ENCODE peak calls at places on chromosomes 6 and 20, in seven cellular contexts. G is CD8-positive, alpha-beta memory T cell; Q is IMR-90; U is cardiac muscle cell; H is colonic mucosa; E is breast epithelium; A is heart left ventricle. V is an unnamed sample.

GRCh38 chr6:130018830-130019795 is 732 bp downstream of the L3MBTL3 start:
- DNase-seq in G (peak; percentile 64), Q (peak; percentile 37), U (peak; percentile 51), H (peak; percentile 55), E (no peak), A (peak; percentile 43), V (peak; percentile 18)

GRCh38 chr6:39962831-39963230 is 28.6 kb upstream of the MOCS1 start:
- DNase-seq in G (no peak), Q (peak; percentile 70), U (no peak), H (no peak), E (no peak), A (no peak), V (no peak)

GRCh38 chr6:27333642-27334040 is 21.6 kb upstream of the POM121L2 start:
- DNase-seq in G (no peak), Q (no peak), U (no peak), H (no peak), E (no peak), A (no peak), V (no peak)

GRCh38 chr6:99885051-99885450 is 109.0 kb downstream of the MCHR2 start:
- DNase-seq in G (no peak), Q (no peak), U (no peak), H (no peak), E (no peak), A (no peak), V (no peak)

GRCh38 chr20:46990017-46990810 is 95.6 kb downstream of the EYA2 start:
- DNase-seq in G (no peak), Q (no peak), U (no peak), H (peak; percentile 40), E (peak; percentile 82), A (no peak), V (no peak)

GRCh38 chr6:159256128-159256527 is 86.9 kb downstream of the FNDC1 start:
- DNase-seq in G (no peak), Q (no peak), U (no peak), H (no peak), E (no peak), A (no peak), V (no peak)

GRCh38 chr6:71889366-71889765 is 3.0 kb downstream of the RIMS1 start:
- DNase-seq in G (no peak), Q (no peak), U (no peak), H (no peak), E (no peak), A (no peak), V (no peak)

GRCh38 chr20:58553166-58553696 is 38.0 kb upstream of the APCDD1L start:
- DNase-seq in G (no peak), Q (no peak), U (no peak), H (no peak), E (no peak), A (no peak), V (no peak)

GRCh38 chr6:143027058-143027457 is 33.6 kb upstream of the AIG1 start:
- DNase-seq in G (peak; percentile 51), Q (peak; percentile 24), U (peak; percentile 56), H (peak; percentile 33), E (no peak), A (peak; percentile 36), V (peak; percentile 47)

GRCh38 chr6:162017551-162017950 is 710.0 kb downstream of the PRKN start:
- DNase-seq in G (no peak), Q (no peak), U (no peak), H (no peak), E (no peak), A (no peak), V (no peak)

GRCh38 chr6:106512048-106512957 is 117.0 kb downstream of the RTN4IP1 start:
- DNase-seq in G (peak; percentile 88), Q (no peak), U (peak; percentile 44), H (peak; percentile 89), E (peak; percentile 44), A (peak; percentile 79), V (peak; percentile 71)

GRCh38 chr6:116562614-116563013 is 8.7 kb upstream of the RWDD1 start:
- DNase-seq in G (no peak), Q (no peak), U (peak; percentile 77), H (no peak), E (no peak), A (no peak), V (no peak)

GRCh38 chr6:117280922-117281321 is 15.6 kb downstream of the VGLL2 start:
- DNase-seq in G (no peak), Q (no peak), U (no peak), H (no peak), E (no peak), A (no peak), V (no peak)

GRCh38 chr20:840858-841567 is 7.5 kb downstream of the FAM110A start:
- DNase-seq in G (peak; percentile 54), Q (no peak), U (no peak), H (peak; percentile 76), E (peak; percentile 61), A (no peak), V (no peak)

GRCh38 chr6:128057541-128058335 is 156.9 kb upstream of the THEMIS start:
- DNase-seq in G (no peak), Q (peak; percentile 61), U (no peak), H (no peak), E (no peak), A (no peak), V (no peak)

GRCh38 chr6:158213925-158214674 is 46.0 kb downstream of the GTF2H5 start:
- DNase-seq in G (peak; percentile 59), Q (peak; percentile 83), U (peak; percentile 91), H (peak; percentile 71), E (no peak), A (peak; percentile 46), V (peak; percentile 57)

GRCh38 chr6:34573567-34574183 is 17.5 kb upstream of the SPDEF start:
- DNase-seq in G (no peak), Q (no peak), U (no peak), H (peak; percentile 57), E (no peak), A (no peak), V (no peak)

GRCh38 chr20:11786108-11786507 is 131.6 kb upstream of the BTBD3 start:
- DNase-seq in G (no peak), Q (no peak), U (no peak), H (no peak), E (no peak), A (no peak), V (no peak)

GRCh38 chr6:308307-308706 is 16.0 kb downstream of the DUSP22 start:
- DNase-seq in G (no peak), Q (no peak), U (no peak), H (no peak), E (no peak), A (no peak), V (no peak)
- H3K9me3 ChIP-seq in G (no peaks in the 10 kb centered on the region), Q (peaks cover 5% of the 10 kb centered on the region), U (peaks cover 4% of the 10 kb centered on the region), H (no peaks in the 10 kb centered on the region), E (no peaks in the 10 kb centered on the region), A (no peaks in the 10 kb centered on the region), V (no peaks in the 10 kb centered on the region)

GRCh38 chr6:170294813-170295518 is 4.1 kb upstream of the DLL1 start:
- DNase-seq in G (no peak), Q (no peak), U (no peak), H (no peak), E (no peak), A (peak; percentile 24), V (no peak)
- H3K4me3 ChIP-seq in G (peak overlapping the region; percentile 51), Q (peak overlapping the region; percentile 49), U (peak overlapping the region; percentile 38), H (peak overlapping the region; percentile 45), E (peak overlapping the region; percentile 78), A (peak overlapping the region; percentile 59), V (peak overlapping the region; percentile 58)

GRCh38 chr6:157079774-157080173 is 243.5 kb downstream of the TMEM242 start:
- DNase-seq in G (no peak), Q (no peak), U (no peak), H (no peak), E (no peak), A (no peak), V (no peak)
- H3K9me3 ChIP-seq in G (no peaks in the 10 kb centered on the region), Q (no peaks in the 10 kb centered on the region), U (no peaks in the 10 kb centered on the region), H (no peaks in the 10 kb centered on the region), E (no peaks in the 10 kb centered on the region), A (no peaks in the 10 kb centered on the region), V (no peaks in the 10 kb centered on the region)

DNA sequence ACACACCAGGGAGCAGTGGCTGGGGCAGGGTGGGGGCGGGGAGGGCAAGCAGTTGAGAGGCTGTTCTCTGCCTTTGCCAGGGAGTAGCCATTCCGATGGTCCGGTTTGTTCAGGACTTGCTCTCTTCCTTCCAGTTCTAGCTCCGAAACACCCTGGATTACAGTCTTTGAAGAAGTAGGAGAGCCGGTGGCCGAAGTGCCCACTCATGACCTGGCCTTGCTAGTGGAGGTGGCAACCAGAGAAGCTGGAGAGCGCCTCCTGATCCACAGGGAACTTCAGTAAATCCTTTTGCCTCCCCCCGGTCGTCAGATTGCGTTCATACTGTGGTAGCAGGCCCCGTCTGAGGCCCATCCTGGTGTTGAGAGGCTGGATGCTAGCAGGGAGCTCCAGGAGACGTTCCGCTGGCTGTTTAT is 92.8 kb downstream of the ARID1B start:
- DNase-seq in G (no peak), Q (no peak), U (no peak), H (no peak), E (no peak), A (no peak), V (no peak)
- H3K4me3 ChIP-seq in G (no peak overlapping the region), Q (no peak overlapping the region), U (no peak overlapping the region), H (no peak overlapping the region), E (no peak overlapping the region), A (no peak overlapping the region), V (no peak overlapping the region)

GRCh38 chr6:109096198-109096597 is 891 bp downstream of the CEP57L1 start:
- DNase-seq in G (no peak), Q (no peak), U (no peak), H (no peak), E (no peak), A (no peak), V (no peak)
- H3K9me3 ChIP-seq in G (no peaks in the 10 kb centered on the region), Q (no peaks in the 10 kb centered on the region), U (no peaks in the 10 kb centered on the region), H (no peaks in the 10 kb centered on the region), E (no peaks in the 10 kb centered on the region), A (no peaks in the 10 kb centered on the region), V (no peaks in the 10 kb centered on the region)

DNA sequence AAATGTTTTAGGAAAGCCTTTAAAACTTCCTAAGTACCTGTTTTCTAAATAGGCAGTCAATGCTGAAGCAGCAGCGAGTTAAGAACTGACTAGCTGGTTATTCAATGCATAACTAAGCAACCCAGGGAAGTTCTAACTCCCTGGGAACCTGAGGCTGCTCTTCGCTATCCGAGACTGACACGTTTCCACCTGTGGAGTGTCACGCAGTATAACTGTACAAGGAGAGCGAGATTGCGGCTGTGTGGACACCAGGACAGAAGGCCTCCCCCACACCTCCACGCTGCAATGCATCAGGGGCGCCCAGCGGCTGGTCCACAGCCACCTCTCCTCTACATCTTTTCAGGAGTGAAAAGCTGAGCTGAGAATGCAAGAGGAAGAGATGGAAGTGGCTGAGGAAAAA is 8.0 kb downstream of the PXDC1 start:
- DNase-seq in G (no peak), Q (no peak), U (no peak), H (no peak), E (no peak), A (no peak), V (no peak)
- H3K4me3 ChIP-seq in G (no peak overlapping the region), Q (no peak overlapping the region), U (no peak overlapping the region), H (no peak overlapping the region), E (peak overlapping the region; percentile 43), A (peak overlapping the region; percentile 16), V (no peak overlapping the region)

DNA sequence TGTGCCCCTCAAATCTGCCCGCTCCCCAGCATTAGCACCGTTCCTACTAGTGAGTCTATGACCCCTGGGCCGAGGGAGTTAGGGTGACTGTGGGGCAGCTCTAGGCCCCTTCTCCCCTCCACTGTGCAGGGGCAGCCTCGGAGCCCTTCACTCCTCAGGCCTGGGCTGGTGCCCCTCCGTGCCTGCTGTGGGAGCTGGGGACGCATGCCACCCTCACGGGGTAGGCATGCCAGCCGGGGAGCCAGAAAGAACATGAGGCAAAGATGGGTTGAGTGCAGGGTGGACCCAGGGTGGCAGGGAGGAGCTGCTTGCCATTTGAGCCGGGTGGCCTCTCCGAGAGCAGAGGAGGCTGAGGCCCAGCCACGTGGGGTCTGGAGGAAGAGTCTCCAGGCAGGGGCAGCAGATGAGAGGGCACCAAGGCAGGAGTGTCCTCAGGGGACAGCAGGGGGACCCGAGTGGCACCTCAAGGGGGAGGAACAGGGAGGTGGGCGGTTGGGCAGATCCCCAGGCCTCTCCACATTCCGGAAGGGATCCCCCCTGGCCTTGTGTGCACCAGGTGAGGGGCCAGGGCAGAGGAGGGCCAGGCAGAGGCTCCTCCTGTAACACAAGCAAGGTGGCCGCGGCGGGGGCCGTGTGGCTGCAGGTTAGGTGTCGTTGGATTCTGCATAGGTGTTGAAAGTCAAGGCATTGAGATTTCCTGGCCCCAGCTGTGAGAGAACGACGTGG is 18.6 kb upstream of the LSM14B start:
- DNase-seq in G (no peak), Q (no peak), U (no peak), H (no peak), E (no peak), A (no peak), V (no peak)
- H3K9me3 ChIP-seq in G (peaks cover 27% of the 10 kb centered on the region), Q (peaks cover 43% of the 10 kb centered on the region), U (no peaks in the 10 kb centered on the region), H (no peaks in the 10 kb centered on the region), E (peaks cover 41% of the 10 kb centered on the region), A (peaks cover 30% of the 10 kb centered on the region), V (peaks cover 12% of the 10 kb centered on the region)

V was measured in naive thymus-derived CD4-positive, alpha-beta T cell.